ENCODE peak calls at places on chromosomes 11 and 22, in five cellular contexts. One of them, this sample, is unnamed.

GRCh38 chr11:45161252-45162063 is 15.0 kb downstream of the PRDM11 start:
- DNase-seq in psoas muscle: peak; percentile 62
- DNase-seq in cardiac muscle cell: no peak
- DNase-seq in H1: no peak
- DNase-seq in D721Med: no peak
- DNase-seq in this sample: no peak

GRCh38 chr22:38257650-38258246 is 15.1 kb downstream of the TMEM184B start:
- DNase-seq in psoas muscle: no peak
- DNase-seq in cardiac muscle cell: no peak
- DNase-seq in H1: no peak
- DNase-seq in D721Med: no peak
- DNase-seq in this sample: no peak

GRCh38 chr11:79121351-79121750 is 319.5 kb downstream of the TENM4 start:
- DNase-seq in psoas muscle: no peak
- DNase-seq in cardiac muscle cell: no peak
- DNase-seq in H1: no peak
- DNase-seq in D721Med: no peak
- DNase-seq in this sample: no peak

GRCh38 chr11:10701982-10702381 is 8.4 kb upstream of the IRAG1 start:
- DNase-seq in psoas muscle: no peak
- DNase-seq in cardiac muscle cell: no peak
- DNase-seq in H1: no peak
- DNase-seq in D721Med: no peak
- DNase-seq in this sample: no peak

GRCh38 chr22:40183029-40183581 is 5.4 kb downstream of the TNRC6B start:
- DNase-seq in psoas muscle: no peak
- DNase-seq in cardiac muscle cell: peak; percentile 90
- DNase-seq in H1: no peak
- DNase-seq in D721Med: no peak
- DNase-seq in this sample: no peak

GRCh38 chr11:59822989-59823566 is 12.5 kb upstream of the MRPL16 start:
- DNase-seq in psoas muscle: no peak
- DNase-seq in cardiac muscle cell: peak; percentile 72
- DNase-seq in H1: no peak
- DNase-seq in D721Med: no peak
- DNase-seq in this sample: peak; percentile 57

GRCh38 chr11:58574851-58575250 is 805 bp downstream of the LPXN start:
- DNase-seq in psoas muscle: no peak
- DNase-seq in cardiac muscle cell: peak; percentile 34
- DNase-seq in H1: no peak
- DNase-seq in D721Med: no peak
- DNase-seq in this sample: no peak

GRCh38 chr22:39183991-39184585 is 31.6 kb upstream of the CBX7 start:
- DNase-seq in psoas muscle: no peak
- DNase-seq in cardiac muscle cell: peak; percentile 93
- DNase-seq in H1: no peak
- DNase-seq in D721Med: no peak
- DNase-seq in this sample: no peak

GRCh38 chr11:64900263-64900678 is 16.7 kb downstream of the ATG2A start:
- DNase-seq in psoas muscle: no peak
- DNase-seq in cardiac muscle cell: no peak
- DNase-seq in H1: no peak
- DNase-seq in D721Med: no peak
- DNase-seq in this sample: peak; percentile 78

GRCh38 chr11:85182437-85183109 is 444.6 kb downstream of the DLG2 start:
- DNase-seq in psoas muscle: no peak
- DNase-seq in cardiac muscle cell: no peak
- DNase-seq in H1: no peak
- DNase-seq in D721Med: no peak
- DNase-seq in this sample: peak; percentile 18

GRCh38 chr22:23892130-23892529 is 2.1 kb upstream of the MIF start:
- DNase-seq in psoas muscle: no peak
- DNase-seq in cardiac muscle cell: no peak
- DNase-seq in H1: no peak
- DNase-seq in D721Med: no peak
- DNase-seq in this sample: no peak

GRCh38 chr22:23892626-23893445 is 1.3 kb upstream of the MIF start:
- DNase-seq in psoas muscle: no peak
- DNase-seq in cardiac muscle cell: no peak
- DNase-seq in H1: no peak
- DNase-seq in D721Med: no peak
- DNase-seq in this sample: no peak

GRCh38 chr22:23889620-23890019 is 4.6 kb upstream of the MIF start:
- DNase-seq in psoas muscle: no peak
- DNase-seq in cardiac muscle cell: no peak
- DNase-seq in H1: no peak
- DNase-seq in D721Med: no peak
- DNase-seq in this sample: no peak

GRCh38 chr22:23891726-23892125 is 2.5 kb upstream of the MIF start:
- DNase-seq in psoas muscle: no peak
- DNase-seq in cardiac muscle cell: no peak
- DNase-seq in H1: no peak
- DNase-seq in D721Med: no peak
- DNase-seq in this sample: no peak

DNA sequence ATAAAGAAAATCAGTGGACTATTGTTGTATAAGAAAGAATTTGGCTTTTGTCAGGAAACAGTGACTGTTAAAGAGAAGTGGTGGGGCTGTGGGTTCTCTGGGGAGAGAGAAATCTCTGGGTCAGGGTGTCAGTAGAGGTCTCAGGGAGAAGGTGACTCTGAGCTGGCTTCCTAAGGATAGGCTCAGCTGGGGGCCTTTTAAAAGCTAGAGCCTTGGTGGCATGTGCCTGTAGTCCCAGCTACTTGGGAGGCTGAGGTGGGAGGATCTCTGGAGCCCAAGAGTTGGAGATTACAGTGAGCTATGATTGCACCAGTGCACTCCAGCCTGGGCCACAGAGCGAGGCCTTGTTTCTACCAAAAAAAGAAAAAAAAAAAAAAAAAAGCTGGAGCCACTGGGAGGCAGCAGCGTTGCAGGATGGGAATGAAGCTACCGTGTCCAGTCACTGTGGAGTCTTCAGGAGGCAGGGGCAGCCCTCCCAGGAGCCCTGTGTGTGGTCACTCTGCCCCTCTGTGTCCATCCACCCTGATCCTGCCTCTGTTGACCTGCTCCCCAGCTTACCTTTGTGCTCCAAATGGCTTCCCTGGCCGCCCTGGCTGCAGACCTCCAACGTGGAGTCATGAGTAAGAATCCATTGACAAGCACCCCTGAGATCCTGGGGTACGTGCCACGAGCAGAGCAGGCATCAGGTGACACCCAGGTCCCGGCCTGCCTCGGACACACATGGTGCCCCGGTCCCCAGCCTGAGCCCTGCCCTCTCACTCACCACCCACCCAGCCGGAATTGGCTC is 5.4 kb upstream of the MIF start:
- DNase-seq in psoas muscle: no peak
- DNase-seq in cardiac muscle cell: peak; percentile 62
- DNase-seq in H1: no peak
- DNase-seq in D721Med: no peak
- DNase-seq in this sample: no peak
- TF ChIP-seq CTCF in psoas muscle: no peak
- TF ChIP-seq CTCF in cardiac muscle cell: peak; percentile 31
- TF ChIP-seq CTCF in H1: no peak
- TF ChIP-seq CTCF in D721Med: peak; percentile 10
- TF ChIP-seq CTCF in this sample: no peak

DNA sequence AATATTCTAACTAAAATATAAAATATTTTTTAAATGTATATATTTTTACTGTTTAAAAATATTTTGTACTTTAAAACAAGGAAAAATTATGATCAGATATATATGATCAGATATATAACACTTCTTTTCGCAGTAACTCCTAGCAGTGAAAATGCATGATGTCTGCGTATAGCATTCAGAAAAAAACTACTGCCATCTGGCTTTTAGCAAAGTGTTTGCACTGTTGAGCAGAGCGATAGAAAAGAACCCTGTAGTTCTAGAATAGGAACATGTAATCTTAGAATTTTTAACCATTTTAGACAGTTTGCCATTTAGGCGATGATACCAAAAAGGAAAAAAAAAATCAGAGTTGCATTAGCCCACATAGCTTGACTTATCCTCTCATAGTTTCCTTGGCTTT is 370.4 kb upstream of the ANO3 start:
- DNase-seq in psoas muscle: no peak
- DNase-seq in cardiac muscle cell: no peak
- DNase-seq in H1: no peak
- DNase-seq in D721Med: no peak
- DNase-seq in this sample: no peak
- TF ChIP-seq CTCF in psoas muscle: peak; percentile 45
- TF ChIP-seq CTCF in cardiac muscle cell: no peak
- TF ChIP-seq CTCF in H1: peak; percentile 14
- TF ChIP-seq CTCF in D721Med: peak; percentile 26
- TF ChIP-seq CTCF in this sample: no peak

GRCh38 chr11:124070906-124071621 is 29.9 kb upstream of the OR10G7 start:
- DNase-seq in psoas muscle: peak; percentile 50
- DNase-seq in cardiac muscle cell: peak; percentile 90
- DNase-seq in H1: peak; percentile 77
- DNase-seq in D721Med: no peak
- DNase-seq in this sample: peak; percentile 54

GRCh38 chr11:124072147-124072546 is 31.0 kb upstream of the OR10G7 start:
- DNase-seq in psoas muscle: no peak
- DNase-seq in cardiac muscle cell: no peak
- DNase-seq in H1: no peak
- DNase-seq in D721Med: no peak
- DNase-seq in this sample: no peak

GRCh38 chr11:124068711-124069110 is 27.6 kb upstream of the OR10G7 start:
- DNase-seq in psoas muscle: no peak
- DNase-seq in cardiac muscle cell: no peak
- DNase-seq in H1: no peak
- DNase-seq in D721Med: no peak
- DNase-seq in this sample: no peak

GRCh38 chr11:124069429-124070401 is 28.6 kb upstream of the OR10G7 start:
- DNase-seq in psoas muscle: peak; percentile 17
- DNase-seq in cardiac muscle cell: peak; percentile 75
- DNase-seq in H1: peak; percentile 77
- DNase-seq in D721Med: no peak
- DNase-seq in this sample: peak; percentile 47

DNA sequence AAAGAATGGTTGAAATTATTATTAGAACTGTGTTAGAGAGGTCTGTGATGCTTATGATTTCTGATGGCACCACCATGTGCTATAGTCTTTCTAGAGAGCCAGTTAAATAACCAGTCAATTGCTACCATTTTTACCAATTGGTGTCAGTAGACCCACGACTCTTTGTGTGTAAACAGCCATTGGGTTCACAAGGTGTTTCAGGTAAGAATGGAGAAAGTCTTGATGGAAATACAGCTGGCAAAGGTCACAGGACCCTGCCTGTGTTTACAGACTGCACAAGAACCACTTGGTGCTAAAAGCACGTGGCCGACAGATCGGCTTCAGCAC is 30.5 kb upstream of the OR10G7 start:
- DNase-seq in psoas muscle: no peak
- DNase-seq in cardiac muscle cell: no peak
- DNase-seq in H1: no peak
- DNase-seq in D721Med: no peak
- DNase-seq in this sample: no peak
- TF ChIP-seq CTCF in psoas muscle: no peak
- TF ChIP-seq CTCF in cardiac muscle cell: no peak
- TF ChIP-seq CTCF in H1: no peak
- TF ChIP-seq CTCF in D721Med: no peak
- TF ChIP-seq CTCF in this sample: no peak

GRCh38 chr11:41003339-41003992 is 456.0 kb downstream of the LRRC4C start:
- DNase-seq in psoas muscle: no peak
- DNase-seq in cardiac muscle cell: no peak
- DNase-seq in H1: no peak
- DNase-seq in D721Med: no peak
- DNase-seq in this sample: no peak

GRCh38 chr11:40998888-40999287 is 460.6 kb downstream of the LRRC4C start:
- DNase-seq in psoas muscle: no peak
- DNase-seq in cardiac muscle cell: no peak
- DNase-seq in H1: no peak
- DNase-seq in D721Med: no peak
- DNase-seq in this sample: no peak
- TF ChIP-seq CTCF in psoas muscle: no peak
- TF ChIP-seq CTCF in cardiac muscle cell: no peak
- TF ChIP-seq CTCF in H1: no peak
- TF ChIP-seq CTCF in D721Med: no peak
- TF ChIP-seq CTCF in this sample: no peak

GRCh38 chr22:46367707-46368191 is 32.2 kb downstream of the TRMU start:
- DNase-seq in psoas muscle: peak; percentile 69
- DNase-seq in cardiac muscle cell: peak; percentile 58
- DNase-seq in H1: peak; percentile 96
- DNase-seq in D721Med: peak; percentile 62
- DNase-seq in this sample: peak; percentile 89
- TF ChIP-seq CTCF in psoas muscle: peak; percentile 91
- TF ChIP-seq CTCF in cardiac muscle cell: peak; percentile 92
- TF ChIP-seq CTCF in H1: peak; percentile 100
- TF ChIP-seq CTCF in D721Med: peak; percentile 83
- TF ChIP-seq CTCF in this sample: peak; percentile 98

GRCh38 chr11:104161751-104162450 is 2.0 kb downstream of the PDGFD start:
- DNase-seq in psoas muscle: no peak
- DNase-seq in cardiac muscle cell: peak; percentile 17
- DNase-seq in H1: no peak
- DNase-seq in D721Med: no peak
- DNase-seq in this sample: no peak

GRCh38 chr11:104165014-104165413 is 1.1 kb upstream of the PDGFD start:
- DNase-seq in psoas muscle: no peak
- DNase-seq in cardiac muscle cell: no peak
- DNase-seq in H1: no peak
- DNase-seq in D721Med: no peak
- DNase-seq in this sample: no peak

GRCh38 chr11:104159356-104159755 is 4.6 kb downstream of the PDGFD start:
- DNase-seq in psoas muscle: no peak
- DNase-seq in cardiac muscle cell: no peak
- DNase-seq in H1: no peak
- DNase-seq in D721Med: no peak
- DNase-seq in this sample: no peak

GRCh38 chr11:104163100-104164027 is 583 bp downstream of the PDGFD start:
- DNase-seq in psoas muscle: peak; percentile 23
- DNase-seq in cardiac muscle cell: peak; percentile 52
- DNase-seq in H1: peak; percentile 61
- DNase-seq in D721Med: no peak
- DNase-seq in this sample: peak; percentile 26

GRCh38 chr11:104164028-104164520 is at the start of gene PDGFD:
- DNase-seq in psoas muscle: peak; percentile 59
- DNase-seq in cardiac muscle cell: peak; percentile 89
- DNase-seq in H1: peak; percentile 85
- DNase-seq in D721Med: no peak
- DNase-seq in this sample: peak; percentile 79
- TF ChIP-seq CTCF in psoas muscle: no peak
- TF ChIP-seq CTCF in cardiac muscle cell: peak; percentile 60
- TF ChIP-seq CTCF in H1: peak; percentile 66
- TF ChIP-seq CTCF in D721Med: no peak
- TF ChIP-seq CTCF in this sample: peak; percentile 23